ENCODE peak calls at places on chromosome 1, in nine cellular contexts. A, B, Q, N, M, D, H, F and I are unnamed samples.

GRCh38 chr1:229984992-229985985 is 81.7 kb upstream of the GALNT2 start:
- DNase-seq in B (no peak), Q (no peak), H (no peak), D (no peak), N (no peak), F (no peak), M (no peak), A (no peak), I (no peak)

GRCh38 chr1:147641291-147641690 is 29.0 kb downstream of the ACP6 start:
- DNase-seq in A (no peak), F (no peak), Q (no peak), D (no peak), M (no peak), H (no peak), N (no peak), B (no peak), I (no peak)

GRCh38 chr1:77421504-77422233 is 139.8 kb downstream of the AK5 start:
- DNase-seq in Q (no peak), M (peak; percentile 41), A (no peak), B (no peak), H (no peak), F (no peak), N (no peak), D (no peak), I (no peak)

GRCh38 chr1:113405573-113405972 is 15.3 kb downstream of the MAGI3 start:
- DNase-seq in N (no peak), Q (no peak), M (no peak), A (no peak), D (no peak), B (no peak), F (no peak), H (no peak), I (no peak)

GRCh38 chr1:110341872-110342331 is 2.7 kb downstream of the RBM15 start:
- DNase-seq in F (no peak), N (no peak), Q (no peak), H (no peak), M (no peak), A (no peak), D (no peak), B (no peak), I (no peak)

GRCh38 chr1:85282424-85282823 is 6.0 kb upstream of the BCL10 start:
- DNase-seq in H (no peak), F (no peak), Q (no peak), B (no peak), M (no peak), A (no peak), D (no peak), N (no peak), I (no peak)

GRCh38 chr1:184021666-184022198 is 15.8 kb downstream of the COLGALT2 start:
- DNase-seq in Q (no peak), A (no peak), H (no peak), M (no peak), F (no peak), B (peak; percentile 85), N (no peak), D (no peak), I (no peak)

GRCh38 chr1:154975409-154976205 is 1.1 kb downstream of the CKS1B start:
- DNase-seq in F (no peak), N (no peak), A (peak; percentile 48), D (no peak), M (peak; percentile 55), H (peak; percentile 38), B (no peak), Q (no peak), I (no peak)

GRCh38 chr1:61081637-61082335 is 575 bp upstream of the NFIA start:
- DNase-seq in D (no peak), Q (no peak), M (no peak), B (peak; percentile 70), A (no peak), N (no peak), F (peak; percentile 47), H (peak; percentile 38), I (no peak)

GRCh38 chr1:163346326-163346870 is 24.6 kb downstream of the NUF2 start:
- DNase-seq in H (no peak), M (no peak), F (peak; percentile 29), B (no peak), N (no peak), A (no peak), Q (no peak), D (no peak), I (no peak)

GRCh38 chr1:71610489-71610888 is 529.7 kb upstream of the ZRANB2 start:
- DNase-seq in N (no peak), H (no peak), B (no peak), A (no peak), F (no peak), D (no peak), M (no peak), Q (no peak), I (no peak)

GRCh38 chr1:67683736-67684525 is 1.1 kb upstream of the GADD45A start:
- DNase-seq in B (no peak), N (peak; percentile 12), M (no peak), Q (no peak), A (no peak), H (no peak), F (peak; percentile 86), D (no peak), I (no peak)

GRCh38 chr1:107138767-107139445 is 1.9 kb upstream of the NTNG1 start:
- DNase-seq in B (no peak), N (no peak), A (no peak), M (no peak), F (peak; percentile 90), H (no peak), Q (no peak), D (no peak), I (peak; percentile 11)

GRCh38 chr1:205791568-205792180 is 16.4 kb upstream of the RAB29 start:
- DNase-seq in B (peak; percentile 24), D (peak; percentile 35), Q (peak; percentile 55), A (peak; percentile 78), M (peak; percentile 72), N (no peak), F (peak; percentile 21), H (peak; percentile 35), I (peak; percentile 77)

GRCh38 chr1:113859478-113860175 is 11.9 kb downstream of the PTPN22 start:
- DNase-seq in N (no peak), M (peak; percentile 87), A (no peak), H (no peak), B (no peak), F (no peak), Q (no peak), D (no peak), I (no peak)

GRCh38 chr1:31697369-31697984 is 6.3 kb downstream of the COL16A1 start:
- DNase-seq in B (no peak), M (no peak), F (no peak), Q (no peak), N (no peak), D (no peak), A (no peak), H (no peak), I (no peak)

GRCh38 chr1:94036721-94037120 is 84.2 kb downstream of the ABCA4 start:
- DNase-seq in A (peak; percentile 67), F (no peak), Q (no peak), H (no peak), M (no peak), N (no peak), D (no peak), B (no peak), I (no peak)

GRCh38 chr1:8040586-8040985 is 14.5 kb upstream of the ERRFI1 start:
- DNase-seq in N (peak; percentile 62), M (no peak), H (no peak), B (peak; percentile 50), A (peak; percentile 90), D (no peak), F (peak; percentile 95), Q (no peak), I (peak; percentile 82)

GRCh38 chr1:115674011-115674410 is 32.2 kb downstream of the VANGL1 start:
- DNase-seq in A (no peak), N (no peak), M (no peak), Q (no peak), H (no peak), F (no peak), D (no peak), B (no peak), I (no peak)

GRCh38 chr1:211359876-211360275 is 33.2 kb downstream of the TRAF5 start:
- DNase-seq in N (no peak), M (no peak), H (no peak), Q (no peak), F (no peak), D (no peak), B (no peak), A (no peak), I (no peak)

GRCh38 chr1:103180660-103181059 is 72.3 kb upstream of the COL11A1 start:
- DNase-seq in M (no peak), N (no peak), F (peak; percentile 83), A (no peak), D (no peak), B (no peak), H (no peak), Q (no peak), I (peak; percentile 35)

GRCh38 chr1:206106328-206107167 is 10.6 kb downstream of the AVPR1B start:
- DNase-seq in F (peak; percentile 62), A (peak; percentile 84), N (peak; percentile 9), H (peak; percentile 72), M (peak; percentile 71), Q (peak; percentile 83), B (peak; percentile 66), D (peak; percentile 48), I (peak; percentile 90)

GRCh38 chr1:11851171-11851570 is 3.6 kb upstream of the NPPA start:
- DNase-seq in A (no peak), H (no peak), Q (no peak), M (peak; percentile 98), F (no peak), N (no peak), D (no peak), B (no peak), I (no peak)

GRCh38 chr1:202709276-202710041 is 795 bp downstream of the SYT2 start:
- DNase-seq in H (no peak), Q (no peak), F (no peak), A (no peak), D (no peak), M (no peak), B (no peak), N (no peak), I (no peak)

GRCh38 chr1:52927219-52928082 is at the start of gene SCP2:
- DNase-seq in N (no peak), H (peak; percentile 72), F (peak; percentile 25), Q (peak; percentile 8), A (peak; percentile 91), M (no peak), D (peak; percentile 60), B (peak; percentile 40), I (peak; percentile 95)

GRCh38 chr1:159669338-159669737 is 45.1 kb downstream of the CRP start:
- DNase-seq in H (no peak), F (no peak), Q (no peak), D (no peak), A (no peak), N (no peak), M (no peak), B (no peak), I (no peak)

GRCh38 chr1:174637487-174637886 is 189.7 kb downstream of the GPR52 start:
- DNase-seq in H (no peak), M (no peak), N (no peak), Q (no peak), F (no peak), B (no peak), D (no peak), A (no peak), I (no peak)

GRCh38 chr1:155485945-155486344 is 76.7 kb downstream of the ASH1L start:
- DNase-seq in N (no peak), D (no peak), M (peak; percentile 91), Q (no peak), F (no peak), H (no peak), A (no peak), B (no peak), I (no peak)

GRCh38 chr1:172823534-172823933 is 164.6 kb downstream of the FASLG start:
- DNase-seq in B (no peak), F (peak; percentile 54), D (no peak), M (no peak), H (no peak), N (no peak), A (peak; percentile 63), Q (no peak), I (no peak)

GRCh38 chr1:58434181-58434580 is 112.3 kb downstream of the OMA1 start:
- DNase-seq in D (no peak), A (no peak), M (no peak), B (no peak), N (no peak), F (no peak), H (no peak), Q (no peak), I (no peak)

GRCh38 chr1:236066054-236066453 is 1.2 kb upstream of the NID1 start:
- DNase-seq in A (no peak), H (no peak), Q (no peak), M (no peak), N (no peak), B (no peak), D (no peak), F (no peak), I (no peak)